ENCODE peak calls at places on chromosome 17, in nine cellular contexts. N is neural progenitor cell, H is MM.1S, G is hepatocyte, R is OCI-LY7, W is GM23248, S is PC-3, U is HCT116, X is SK-N-SH. F is an unnamed sample.

GRCh38 chr17:16250635-16251034 is 33.6 kb downstream of the PIGL start:
- DNase-seq in N (no peak), H (no peak), G (peak), R (no peak), W (peak), S (no peak), U (no peak), X (no peak), F (no peak)

GRCh38 chr17:3531266-3532101 is 26.1 kb downstream of the TRPV3 start:
- DNase-seq in N (no peak), H (no peak), G (peak), R (no peak), W (no peak), S (no peak), U (no peak), X (no peak), F (no peak)

GRCh38 chr17:31657876-31658275 is 201.2 kb downstream of the COPRS start:
- DNase-seq in N (no peak), H (no peak), G (no peak), R (no peak), W (no peak), S (no peak), U (no peak), X (no peak), F (no peak)

GRCh38 chr17:32227910-32228309 is 37.7 kb upstream of the RHBDL3 start:
- DNase-seq in N (peak), H (no peak), G (no peak), R (no peak), W (no peak), S (no peak), U (no peak), X (no peak), F (peak)

GRCh38 chr17:32610027-32610650 is 123.3 kb downstream of the CDK5R1 start:
- DNase-seq in N (peak), H (no peak), G (no peak), R (no peak), W (no peak), S (no peak), U (no peak), X (no peak), F (no peak)

GRCh38 chr17:15648384-15648783 is 28.9 kb upstream of the FBXW10B start:
- DNase-seq in N (no peak), H (no peak), G (no peak), R (no peak), W (peak), S (no peak), U (no peak), X (no peak), F (no peak)

GRCh38 chr17:43723697-43724359 is 34.8 kb downstream of the SOST start:
- DNase-seq in N (no peak), H (no peak), G (no peak), R (no peak), W (peak), S (peak), U (peak), X (no peak), F (no peak)

GRCh38 chr17:57130708-57131461 is 45.8 kb downstream of the AKAP1 start:
- DNase-seq in N (peak), H (peak), G (peak), R (peak), W (peak), S (peak), U (peak), X (peak), F (peak)

GRCh38 chr17:49913226-49914095 is 55.5 kb upstream of the DLX4 start:
- DNase-seq in N (no peak), H (no peak), G (no peak), R (no peak), W (peak), S (peak), U (peak), X (no peak), F (no peak)

GRCh38 chr17:35655303-35655702 is 68.2 kb downstream of the AP2B1 start:
- DNase-seq in N (no peak), H (no peak), G (no peak), R (no peak), W (no peak), S (no peak), U (no peak), X (no peak), F (no peak)

GRCh38 chr17:7490144-7490543 is 6.0 kb downstream of the POLR2A start:
- DNase-seq in N (no peak), H (no peak), G (no peak), R (no peak), W (no peak), S (no peak), U (no peak), X (no peak), F (no peak)

GRCh38 chr17:81576621-81577277 is 24.6 kb upstream of the FAAP100 start:
- DNase-seq in N (no peak), H (no peak), G (no peak), R (no peak), W (peak), S (peak), U (no peak), X (no peak), F (no peak)

GRCh38 chr17:62671553-62671952 is 44.1 kb downstream of the MRC2 start:
- DNase-seq in N (no peak), H (no peak), G (no peak), R (no peak), W (no peak), S (no peak), U (no peak), X (peak), F (no peak)

GRCh38 chr17:35729405-35729833 is 2.0 kb upstream of the RASL10B start:
- DNase-seq in N (peak), H (no peak), G (no peak), R (no peak), W (no peak), S (no peak), U (no peak), X (no peak), F (peak)

GRCh38 chr17:30379303-30380105 is 777 bp downstream of the CPD start:
- DNase-seq in N (peak), H (peak), G (no peak), R (peak), W (peak), S (no peak), U (no peak), X (peak), F (peak)

GRCh38 chr17:81399481-81400153 is 4.4 kb downstream of the BAHCC1 start:
- DNase-seq in N (no peak), H (no peak), G (no peak), R (no peak), W (peak), S (peak), U (no peak), X (peak), F (peak)

GRCh38 chr17:39627717-39628516 is 1.2 kb downstream of the PPP1R1B start:
- DNase-seq in N (peak), H (no peak), G (no peak), R (no peak), W (no peak), S (no peak), U (no peak), X (no peak), F (peak)

GRCh38 chr17:40910441-40910841 is 25.4 kb upstream of the KRT20 start:
- DNase-seq in N (no peak), H (peak), G (peak), R (no peak), W (peak), S (peak), U (no peak), X (no peak), F (no peak)

GRCh38 chr17:29661220-29661619 is 38.5 kb upstream of the CORO6 start:
- DNase-seq in N (no peak), H (no peak), G (no peak), R (no peak), W (no peak), S (no peak), U (no peak), X (no peak), F (no peak)

GRCh38 chr17:64784353-64784798 is 122.3 kb upstream of the SMURF2 start:
- DNase-seq in N (no peak), H (no peak), G (no peak), R (no peak), W (no peak), S (no peak), U (no peak), X (no peak), F (no peak)

GRCh38 chr17:34865696-34866095 is 95.6 kb downstream of the CCT6B start:
- DNase-seq in N (no peak), H (no peak), G (no peak), R (no peak), W (no peak), S (no peak), U (no peak), X (no peak), F (no peak)

GRCh38 chr17:54901230-54901847 is 687 bp downstream of the TOM1L1 start:
- DNase-seq in N (no peak), H (no peak), G (peak), R (no peak), W (peak), S (peak), U (peak), X (peak), F (peak)

GRCh38 chr17:73030995-73031394 is 61.5 kb downstream of the SLC39A11 start:
- DNase-seq in N (no peak), H (no peak), G (no peak), R (no peak), W (no peak), S (no peak), U (no peak), X (no peak), F (no peak)

GRCh38 chr17:77579717-77580116 is 378.8 kb upstream of the TNRC6C start:
- DNase-seq in N (no peak), H (no peak), G (no peak), R (no peak), W (no peak), S (no peak), U (no peak), X (no peak), F (no peak)

GRCh38 chr17:77580531-77580930 is 378.0 kb upstream of the TNRC6C start:
- DNase-seq in N (no peak), H (no peak), G (no peak), R (no peak), W (no peak), S (no peak), U (no peak), X (no peak), F (no peak)

GRCh38 chr17:77580956-77581355 is 377.5 kb upstream of the TNRC6C start:
- DNase-seq in N (no peak), H (no peak), G (no peak), R (no peak), W (no peak), S (no peak), U (no peak), X (no peak), F (no peak)

GRCh38 chr17:77577491-77577890 is 381.0 kb upstream of the TNRC6C start:
- DNase-seq in N (no peak), H (no peak), G (no peak), R (no peak), W (no peak), S (no peak), U (no peak), X (no peak), F (no peak)

DNA sequence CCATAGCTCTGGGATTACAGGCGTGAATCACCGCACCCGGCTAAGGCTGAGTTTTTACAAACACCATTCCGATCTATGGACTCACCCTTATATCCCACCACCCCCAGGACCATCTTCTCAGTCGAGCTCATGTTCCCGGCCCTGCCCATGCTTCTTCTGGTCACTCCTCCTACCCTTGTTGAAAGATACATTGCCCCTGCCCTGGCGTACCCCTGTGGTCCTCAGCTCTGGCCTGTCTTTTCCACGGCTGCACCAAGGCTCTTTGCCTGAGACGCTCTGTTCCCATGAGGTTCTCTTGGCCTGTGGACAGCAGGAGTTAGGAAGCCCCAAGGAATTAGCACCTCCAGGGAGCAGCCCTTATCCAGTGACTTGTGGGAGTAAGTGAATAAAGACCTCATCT is 379.4 kb upstream of the TNRC6C start:
- DNase-seq in N (no peak), H (no peak), G (no peak), R (no peak), W (no peak), S (no peak), U (no peak), X (no peak), F (no peak)
- TF ChIP-seq EZH2phosphoT487 in N (no peak), H (no peak), G (no peak), R (no peak), W (no peak), S (no peak), U (no peak), X (no peak), F (no peak)

GRCh38 chr17:78528541-78528940 is 48.7 kb downstream of the DNAH17 start:
- DNase-seq in N (peak), H (no peak), G (no peak), R (no peak), W (no peak), S (no peak), U (no peak), X (no peak), F (no peak)
- TF ChIP-seq EZH2phosphoT487 in N (no peak), H (no peak), G (no peak), R (no peak), W (no peak), S (no peak), U (no peak), X (no peak), F (no peak)

GRCh38 chr17:80177986-80178590 is 8.3 kb downstream of the CARD14 start:
- DNase-seq in N (no peak), H (no peak), G (no peak), R (no peak), W (no peak), S (no peak), U (no peak), X (no peak), F (no peak)
- TF ChIP-seq EZH2phosphoT487 in N (no peak), H (no peak), G (no peak), R (no peak), W (no peak), S (no peak), U (no peak), X (no peak), F (no peak)

DNA sequence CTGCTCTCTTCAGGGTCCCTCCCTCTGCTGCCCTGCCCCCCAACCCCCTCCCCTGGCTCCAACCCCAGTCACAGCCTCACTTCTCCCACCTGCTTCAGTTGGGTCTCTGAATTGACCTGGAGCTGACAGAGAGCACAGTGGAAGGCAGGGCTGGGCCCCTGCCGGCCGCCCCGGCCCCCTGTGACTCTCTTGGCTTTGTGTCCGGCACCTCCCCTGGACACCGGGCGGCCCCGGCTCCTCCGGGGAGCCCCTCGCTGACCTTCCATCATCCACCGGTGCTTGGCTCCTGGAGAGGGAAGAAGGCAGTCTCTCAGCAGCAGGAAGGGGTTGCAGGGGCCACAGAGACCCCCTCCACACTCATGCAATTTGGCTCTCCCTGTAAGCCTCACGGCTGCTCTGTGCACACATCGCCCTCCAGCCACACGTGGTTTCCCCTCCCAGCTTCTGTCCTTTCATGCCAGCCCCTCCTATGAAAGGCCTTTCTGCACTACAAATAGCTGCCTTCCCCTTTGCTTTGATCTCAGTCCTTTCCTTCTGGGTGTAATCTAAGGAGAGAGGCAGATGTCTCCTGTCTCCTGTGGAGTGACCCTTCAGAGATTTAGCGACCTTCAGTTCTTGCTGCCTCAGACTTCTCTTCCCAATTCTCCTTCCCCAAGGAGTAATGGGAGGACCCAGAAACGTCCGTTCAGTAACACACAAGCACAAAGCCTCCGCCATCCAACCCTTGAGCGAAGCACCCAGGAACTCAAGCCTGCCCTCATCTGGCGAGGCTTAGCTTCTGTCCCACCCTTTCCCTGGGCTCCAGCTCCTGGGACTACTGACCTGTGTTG is 8.3 kb downstream of the NKIRAS2 start:
- DNase-seq in N (peak), H (no peak), G (peak), R (no peak), W (peak), S (peak), U (peak), X (no peak), F (peak)
- TF ChIP-seq EZH2phosphoT487 in N (no peak), H (no peak), G (no peak), R (no peak), W (no peak), S (no peak), U (no peak), X (no peak), F (no peak)

DNA sequence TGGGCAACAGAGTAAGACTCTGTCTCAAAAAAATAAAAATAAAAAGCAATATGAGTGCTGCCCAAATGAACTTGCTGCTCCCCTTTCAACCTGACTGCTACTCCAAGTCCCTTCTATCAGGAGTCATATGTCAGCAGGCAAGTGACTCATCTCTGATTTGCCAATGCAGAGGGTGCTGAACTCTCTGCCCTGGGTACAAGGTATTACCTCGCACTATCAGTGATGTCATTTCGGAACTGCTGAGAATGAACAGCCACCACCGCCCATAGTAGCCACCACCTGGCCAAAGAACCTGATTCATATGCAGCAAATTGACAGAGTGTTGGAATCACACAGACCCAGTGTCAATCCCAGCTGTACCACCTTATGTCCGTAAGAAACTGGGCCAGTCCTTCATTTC is 31.2 kb downstream of the LYRM9 start:
- DNase-seq in N (no peak), H (no peak), G (peak), R (no peak), W (peak), S (no peak), U (no peak), X (no peak), F (no peak)
- TF ChIP-seq EZH2phosphoT487 in N (no peak), H (no peak), G (no peak), R (no peak), W (no peak), S (no peak), U (no peak), X (no peak), F (no peak)

GRCh38 chr17:76973040-76973439 is 104.8 kb downstream of the MGAT5B start:
- DNase-seq in N (no peak), H (no peak), G (no peak), R (no peak), W (no peak), S (no peak), U (no peak), X (no peak), F (no peak)
- TF ChIP-seq EZH2phosphoT487 in N (no peak), H (no peak), G (no peak), R (no peak), W (no peak), S (no peak), U (no peak), X (no peak), F (no peak)

GRCh38 chr17:45177563-45177962 is 15.9 kb downstream of the HEXIM2 start:
- DNase-seq in N (no peak), H (no peak), G (no peak), R (no peak), W (no peak), S (no peak), U (no peak), X (no peak), F (no peak)
- TF ChIP-seq EZH2phosphoT487 in N (no peak), H (no peak), G (no peak), R (no peak), W (no peak), S (no peak), U (no peak), X (no peak), F (no peak)

GRCh38 chr17:36885761-36886365 is 51.4 kb upstream of the LHX1 start:
- DNase-seq in N (no peak), H (peak), G (no peak), R (no peak), W (no peak), S (no peak), U (no peak), X (no peak), F (no peak)
- TF ChIP-seq EZH2phosphoT487 in N (no peak), H (no peak), G (no peak), R (no peak), W (no peak), S (no peak), U (no peak), X (no peak), F (no peak)

GRCh38 chr17:70390059-70390458 is 220.7 kb downstream of the KCNJ2 start:
- DNase-seq in N (no peak), H (no peak), G (no peak), R (no peak), W (no peak), S (no peak), U (no peak), X (no peak), F (no peak)
- TF ChIP-seq EZH2phosphoT487 in N (no peak), H (no peak), G (no peak), R (no peak), W (no peak), S (no peak), U (no peak), X (no peak), F (no peak)

DNA sequence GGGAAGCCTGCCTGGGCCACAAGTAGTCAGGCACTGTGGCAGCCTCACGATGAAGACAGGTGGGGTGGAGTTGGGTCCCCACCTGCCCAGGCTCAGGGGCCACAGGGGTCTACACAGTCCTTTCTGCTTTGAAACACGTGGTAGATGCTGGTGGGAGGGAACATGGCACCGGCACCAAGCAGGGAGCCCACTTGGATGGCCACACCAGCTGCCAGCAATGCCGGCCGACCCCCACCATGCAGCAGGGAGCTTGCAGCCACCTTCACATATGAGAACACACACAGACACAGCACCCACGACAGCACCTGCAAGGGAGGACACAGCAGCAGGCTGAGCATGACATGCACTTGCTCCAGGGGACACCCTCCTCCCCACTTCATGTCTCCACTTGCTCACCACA is 2.4 kb downstream of the SLC52A1 start:
- DNase-seq in N (no peak), H (no peak), G (no peak), R (no peak), W (no peak), S (no peak), U (no peak), X (no peak), F (no peak)
- TF ChIP-seq EZH2phosphoT487 in N (no peak), H (no peak), G (no peak), R (no peak), W (no peak), S (no peak), U (no peak), X (no peak), F (no peak)